ENCODE peak calls at places on chromosomes 5 and 9, in four cellular contexts. W, D, Z and R are unnamed samples.

GRCh38 chr5:172707285-172708182 is 63.5 kb downstream of the DUSP1 start:
- DNase-seq in D (no peak), W (no peak), Z (no peak), R (no peak)

GRCh38 chr5:111782171-111782570 is 25.2 kb upstream of the NREP start:
- DNase-seq in D (no peak), W (no peak), Z (no peak), R (no peak)

GRCh38 chr5:17154211-17154996 is 63.0 kb upstream of the BASP1 start:
- DNase-seq in Z (no peak), D (no peak), W (no peak), R (no peak)

GRCh38 chr9:137295313-137296213 is 6.5 kb downstream of the NRARP start:
- DNase-seq in Z (no peak), D (peak; percentile 37), W (peak; percentile 72), R (peak; percentile 39)

GRCh38 chr5:56323505-56323904 is 90.4 kb upstream of the ANKRD55 start:
- DNase-seq in W (no peak), D (no peak), Z (no peak), R (no peak)

GRCh38 chr5:120155873-120156272 is 308.2 kb upstream of the PRR16 start:
- DNase-seq in D (no peak), Z (no peak), W (no peak), R (no peak)

GRCh38 chr9:36484124-36484523 is 84.1 kb upstream of the RNF38 start:
- DNase-seq in Z (no peak), W (no peak), D (no peak), R (no peak)

GRCh38 chr5:130065617-130066016 is 161.4 kb downstream of the CHSY3 start:
- DNase-seq in W (no peak), D (no peak), Z (no peak), R (no peak)

GRCh38 chr9:132588098-132588497 is 5.7 kb downstream of the BARHL1 start:
- DNase-seq in D (no peak), Z (no peak), W (no peak), R (no peak)

GRCh38 chr9:12628546-12628945 is 64.6 kb upstream of the TYRP1 start:
- DNase-seq in W (no peak), Z (no peak), D (no peak), R (no peak)

GRCh38 chr9:125649315-125649714 is 57.7 kb downstream of the MAPKAP1 start:
- DNase-seq in Z (no peak), W (no peak), D (no peak), R (no peak)

GRCh38 chr5:169656125-169656990 is 19.3 kb downstream of the DOCK2 start:
- DNase-seq in D (no peak), Z (no peak), W (no peak), R (no peak)

GRCh38 chr5:135269828-135270545 is 129.0 kb downstream of the MACROH2A1 start:
- DNase-seq in W (no peak), Z (no peak), D (no peak), R (no peak)

GRCh38 chr9:129566563-129567266 is 54.2 kb downstream of the C9orf50 start:
- DNase-seq in W (no peak), D (no peak), Z (no peak), R (no peak)

GRCh38 chr5:176436641-176437040 is 11.5 kb upstream of the FAF2 start:
- DNase-seq in D (no peak), W (no peak), Z (no peak), R (no peak)

GRCh38 chr5:84870369-84870768 is 485.7 kb upstream of the EDIL3 start:
- DNase-seq in Z (no peak), D (no peak), W (no peak), R (no peak)

GRCh38 chr9:32968101-32969011 is 33.1 kb downstream of the APTX start:
- DNase-seq in Z (peak; percentile 5), D (peak; percentile 64), W (peak; percentile 60), R (peak; percentile 7)

GRCh38 chr5:116453920-116454319 is 120.7 kb downstream of the SEMA6A start:
- DNase-seq in D (no peak), Z (no peak), W (no peak), R (no peak)

GRCh38 chr9:16179566-16179965 is 626.7 kb downstream of the CCDC171 start:
- DNase-seq in D (no peak), W (no peak), Z (no peak), R (no peak)